ENCODE peak calls at places on chromosomes 1 and 21, in eight cellular contexts. L, D, K, I, M, E, T and Q are unnamed samples. For H3K4me1, the result is how much of the 10 kb centered on the place peaks cover.

GRCh38 chr1:116807871-116808450 is 53.7 kb downstream of the CD2 start:
- DNase-seq in L (no peak), D (no peak), K (no peak), I (no peak), M (no peak), E (no peak), T (no peak), Q (no peak)

GRCh38 chr1:246355421-246356230 is 151.5 kb downstream of the SMYD3 start:
- DNase-seq in L (no peak), D (no peak), K (no peak), I (no peak), M (no peak), E (no peak), T (no peak), Q (no peak)

GRCh38 chr1:162708286-162708685 is 76.0 kb downstream of the DDR2 start:
- DNase-seq in L (no peak), D (no peak), K (no peak), I (no peak), M (no peak), E (no peak), T (no peak), Q (no peak)

GRCh38 chr1:54610048-54610447 is 13.3 kb downstream of the FAM151A start:
- DNase-seq in L (peak), D (no peak), K (no peak), I (no peak), M (no peak), E (no peak), T (no peak), Q (no peak)

GRCh38 chr1:185699874-185700273 is 34.3 kb upstream of the HMCN1 start:
- DNase-seq in L (no peak), D (no peak), K (no peak), I (no peak), M (no peak), E (no peak), T (no peak), Q (no peak)

GRCh38 chr1:25699501-25700089 is 83.0 kb downstream of the MAN1C1 start:
- DNase-seq in L (no peak), D (no peak), K (peak), I (peak), M (no peak), E (no peak), T (peak), Q (no peak)

GRCh38 chr21:35215870-35216269 is 166.8 kb upstream of the RUNX1 start:
- DNase-seq in L (no peak), D (no peak), K (no peak), I (no peak), M (no peak), E (no peak), T (no peak), Q (no peak)

GRCh38 chr1:45014403-45015028 is 2.5 kb downstream of the UROD start:
- DNase-seq in L (peak), D (peak), K (peak), I (peak), M (peak), E (peak), T (peak), Q (peak)

GRCh38 chr1:36387141-36387949 is 1.6 kb upstream of the STK40 start:
- DNase-seq in L (peak), D (no peak), K (no peak), I (no peak), M (no peak), E (no peak), T (no peak), Q (peak)
- H3K4me1 ChIP-seq in L (under half), D (under half), K (half or more), I (half or more), M (under half), E (under half), T (half or more), Q (under half)

GRCh38 chr1:203593723-203594122 is 32.9 kb upstream of the ATP2B4 start:
- DNase-seq in L (peak), D (peak), K (no peak), I (peak), M (peak), E (peak), T (peak), Q (no peak)
- TF ChIP-seq CTCF in L (no peak), D (peak), K (no peak), I (peak), M (peak), E (no peak), T (peak), Q (no peak)

GRCh38 chr1:43597028-43597427 is 52.9 kb upstream of the KDM4A start:
- DNase-seq in L (no peak), D (no peak), K (no peak), I (no peak), M (no peak), E (no peak), T (no peak), Q (no peak)

GRCh38 chr1:43597721-43598120 is 52.2 kb upstream of the KDM4A start:
- DNase-seq in L (no peak), D (no peak), K (no peak), I (no peak), M (no peak), E (no peak), T (no peak), Q (no peak)

GRCh38 chr1:43603004-43603403 is 46.9 kb upstream of the KDM4A start:
- DNase-seq in L (no peak), D (no peak), K (no peak), I (no peak), M (no peak), E (no peak), T (no peak), Q (no peak)

GRCh38 chr1:43598622-43599021 is 51.3 kb upstream of the KDM4A start:
- DNase-seq in L (no peak), D (no peak), K (no peak), I (no peak), M (no peak), E (no peak), T (no peak), Q (no peak)

GRCh38 chr1:43600033-43601020 is 49.6 kb upstream of the KDM4A start:
- DNase-seq in L (no peak), D (no peak), K (no peak), I (no peak), M (no peak), E (no peak), T (no peak), Q (no peak)
- H3K4me1 ChIP-seq in L (under half), D (under half), K (under half), I (under half), M (under half), E (under half), T (under half), Q (under half)

GRCh38 chr1:163876546-163876945 is 554.8 kb downstream of the NUF2 start:
- DNase-seq in L (no peak), D (no peak), K (no peak), I (no peak), M (no peak), E (no peak), T (no peak), Q (no peak)

GRCh38 chr1:163875214-163875926 is 553.6 kb downstream of the NUF2 start:
- DNase-seq in L (peak), D (no peak), K (no peak), I (peak), M (no peak), E (no peak), T (peak), Q (peak)

GRCh38 chr1:163872067-163872466 is 550.3 kb downstream of the NUF2 start:
- DNase-seq in L (no peak), D (no peak), K (no peak), I (no peak), M (no peak), E (no peak), T (no peak), Q (no peak)

GRCh38 chr1:163875927-163876320 is 554.2 kb downstream of the NUF2 start:
- DNase-seq in L (peak), D (no peak), K (no peak), I (no peak), M (no peak), E (no peak), T (no peak), Q (no peak)

DNA sequence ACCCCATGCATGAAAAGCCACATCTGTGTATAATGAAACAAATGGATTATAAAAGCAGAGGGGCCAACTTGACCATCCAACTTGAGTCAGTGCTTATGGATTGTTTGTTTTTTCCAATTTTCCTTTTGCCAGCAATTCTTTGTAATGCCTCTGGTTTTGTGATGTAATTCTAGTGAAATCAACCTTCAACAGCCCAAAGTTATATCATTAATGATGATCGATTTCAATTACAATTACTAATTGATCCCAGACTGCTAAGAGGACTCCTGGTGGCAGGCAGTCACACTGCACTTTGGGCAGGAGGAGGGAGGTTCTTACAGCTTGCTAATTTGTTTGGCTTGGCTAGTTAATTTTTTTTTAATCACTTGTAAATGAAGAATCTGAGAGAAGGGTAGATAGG is 552.3 kb downstream of the NUF2 start:
- DNase-seq in L (no peak), D (no peak), K (no peak), I (no peak), M (no peak), E (no peak), T (no peak), Q (no peak)
- TF ChIP-seq CTCF in L (peak), D (peak), K (no peak), I (peak), M (peak), E (no peak), T (peak), Q (no peak)

DNA sequence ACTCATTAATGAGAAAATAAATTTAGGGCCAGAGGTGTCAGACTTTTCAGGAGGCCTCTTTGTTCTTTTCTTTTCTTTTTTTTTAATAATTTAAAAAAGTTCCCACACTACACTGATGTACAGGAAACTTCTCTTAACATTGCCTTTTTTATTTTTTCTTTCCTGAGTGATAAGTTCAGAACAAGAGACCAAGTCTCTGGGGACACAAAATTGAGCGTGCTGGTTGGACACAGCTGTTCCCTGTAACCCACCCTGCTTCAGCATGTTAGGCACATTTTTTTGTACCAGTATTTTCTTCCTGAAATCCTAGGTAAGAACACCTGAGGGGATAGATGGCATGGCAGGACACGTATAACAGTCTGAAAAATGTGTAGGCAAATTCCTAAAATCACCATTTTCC is 50.1 kb downstream of the PBX1 start:
- DNase-seq in L (no peak), D (no peak), K (no peak), I (no peak), M (no peak), E (no peak), T (no peak), Q (no peak)
- H3K4me1 ChIP-seq in L (under half), D (half or more), K (half or more), I (half or more), M (under half), E (half or more), T (half or more), Q (under half)

GRCh38 chr1:24161270-24161669 is 18.3 kb upstream of the IL22RA1 start:
- DNase-seq in L (no peak), D (no peak), K (no peak), I (no peak), M (no peak), E (no peak), T (no peak), Q (no peak)

GRCh38 chr1:24156542-24157260 is 13.8 kb upstream of the IL22RA1 start:
- DNase-seq in L (no peak), D (no peak), K (no peak), I (no peak), M (no peak), E (no peak), T (no peak), Q (no peak)

GRCh38 chr1:24159366-24159765 is 16.4 kb upstream of the IL22RA1 start:
- DNase-seq in L (no peak), D (no peak), K (no peak), I (no peak), M (no peak), E (no peak), T (no peak), Q (no peak)

GRCh38 chr1:24155011-24155782 is 12.3 kb upstream of the IL22RA1 start:
- DNase-seq in L (no peak), D (peak), K (no peak), I (no peak), M (peak), E (peak), T (no peak), Q (no peak)

GRCh38 chr1:24157921-24158481 is 15.1 kb upstream of the IL22RA1 start:
- DNase-seq in L (no peak), D (no peak), K (no peak), I (peak), M (peak), E (peak), T (no peak), Q (no peak)
- TF ChIP-seq CTCF in L (peak), D (no peak), K (no peak), I (peak), M (peak), E (no peak), T (peak), Q (peak)